ENCODE peak calls at places on chromosome 16, in seven cellular contexts. One of them, this sample, is unnamed.

GRCh38 chr16:13621639-13622038 is 298.3 kb upstream of the ERCC4 start:
- DNase-seq in HCT116: no peak
- DNase-seq in SK-N-SH: no peak
- DNase-seq in HepG2: no peak
- DNase-seq in K562: no peak
- DNase-seq in H1: no peak
- DNase-seq in GM12878: no peak
- DNase-seq in this sample: no peak

GRCh38 chr16:57029161-57030160 is 40.1 kb downstream of the NLRC5 start:
- DNase-seq in HCT116: no peak
- DNase-seq in SK-N-SH: no peak
- DNase-seq in HepG2: no peak
- DNase-seq in K562: no peak
- DNase-seq in H1: no peak
- DNase-seq in GM12878: no peak
- DNase-seq in this sample: no peak

GRCh38 chr16:65044861-65045260 is 77.0 kb downstream of the CDH11 start:
- DNase-seq in HCT116: no peak
- DNase-seq in SK-N-SH: no peak
- DNase-seq in HepG2: no peak
- DNase-seq in K562: no peak
- DNase-seq in H1: no peak
- DNase-seq in GM12878: no peak
- DNase-seq in this sample: no peak

GRCh38 chr16:4328580-4329353 is 12.9 kb downstream of the GLIS2 start:
- DNase-seq in HCT116: no peak
- DNase-seq in SK-N-SH: peak
- DNase-seq in HepG2: no peak
- DNase-seq in K562: no peak
- DNase-seq in H1: no peak
- DNase-seq in GM12878: no peak
- DNase-seq in this sample: peak

GRCh38 chr16:31215287-31216115 is 1.4 kb downstream of the PYDC1 start:
- DNase-seq in HCT116: peak
- DNase-seq in SK-N-SH: peak
- DNase-seq in HepG2: peak
- DNase-seq in K562: peak
- DNase-seq in H1: peak
- DNase-seq in GM12878: no peak
- DNase-seq in this sample: peak

GRCh38 chr16:66616592-66616991 is 12.1 kb downstream of the CMTM3 start:
- DNase-seq in HCT116: no peak
- DNase-seq in SK-N-SH: no peak
- DNase-seq in HepG2: no peak
- DNase-seq in K562: no peak
- DNase-seq in H1: no peak
- DNase-seq in GM12878: no peak
- DNase-seq in this sample: no peak

GRCh38 chr16:57892041-57892440 is 78.9 kb downstream of the CNGB1 start:
- DNase-seq in HCT116: no peak
- DNase-seq in SK-N-SH: no peak
- DNase-seq in HepG2: peak
- DNase-seq in K562: no peak
- DNase-seq in H1: no peak
- DNase-seq in GM12878: no peak
- DNase-seq in this sample: no peak

GRCh38 chr16:15803608-15804007 is 53.2 kb downstream of the MYH11 start:
- DNase-seq in HCT116: no peak
- DNase-seq in SK-N-SH: no peak
- DNase-seq in HepG2: no peak
- DNase-seq in K562: no peak
- DNase-seq in H1: no peak
- DNase-seq in GM12878: no peak
- DNase-seq in this sample: no peak

GRCh38 chr16:50381679-50382440 is 13.1 kb upstream of the BRD7 start:
- DNase-seq in HCT116: no peak
- DNase-seq in SK-N-SH: no peak
- DNase-seq in HepG2: peak
- DNase-seq in K562: peak
- DNase-seq in H1: no peak
- DNase-seq in GM12878: no peak
- DNase-seq in this sample: no peak

GRCh38 chr16:53087101-53087500 is 32.3 kb downstream of the CHD9 start:
- DNase-seq in HCT116: no peak
- DNase-seq in SK-N-SH: no peak
- DNase-seq in HepG2: no peak
- DNase-seq in K562: no peak
- DNase-seq in H1: no peak
- DNase-seq in GM12878: no peak
- DNase-seq in this sample: no peak

GRCh38 chr16:19488213-19488640 is 33.7 kb downstream of the GDE1 start:
- DNase-seq in HCT116: no peak
- DNase-seq in SK-N-SH: no peak
- DNase-seq in HepG2: no peak
- DNase-seq in K562: peak
- DNase-seq in H1: no peak
- DNase-seq in GM12878: no peak
- DNase-seq in this sample: no peak

GRCh38 chr16:35305476-35305875 is 1846.1 kb downstream of the TP53TG3F start:
- DNase-seq in HCT116: no peak
- DNase-seq in SK-N-SH: no peak
- DNase-seq in HepG2: no peak
- DNase-seq in K562: no peak
- DNase-seq in H1: no peak
- DNase-seq in GM12878: no peak
- DNase-seq in this sample: no peak

GRCh38 chr16:81094771-81095251 is 1.4 kb downstream of the GCSH start:
- DNase-seq in HCT116: no peak
- DNase-seq in SK-N-SH: no peak
- DNase-seq in HepG2: no peak
- DNase-seq in K562: no peak
- DNase-seq in H1: no peak
- DNase-seq in GM12878: no peak
- DNase-seq in this sample: no peak

GRCh38 chr16:30395155-30395991 is at the start of gene ZNF48:
- DNase-seq in HCT116: peak
- DNase-seq in SK-N-SH: peak
- DNase-seq in HepG2: peak
- DNase-seq in K562: peak
- DNase-seq in H1: no peak
- DNase-seq in GM12878: no peak
- DNase-seq in this sample: peak

GRCh38 chr16:77812856-77813523 is 24.6 kb downstream of the VAT1L start:
- DNase-seq in HCT116: no peak
- DNase-seq in SK-N-SH: no peak
- DNase-seq in HepG2: no peak
- DNase-seq in K562: no peak
- DNase-seq in H1: no peak
- DNase-seq in GM12878: no peak
- DNase-seq in this sample: no peak

GRCh38 chr16:31869511-31870201 is 4.0 kb upstream of the ZNF267 start:
- DNase-seq in HCT116: no peak
- DNase-seq in SK-N-SH: no peak
- DNase-seq in HepG2: no peak
- DNase-seq in K562: peak
- DNase-seq in H1: no peak
- DNase-seq in GM12878: peak
- DNase-seq in this sample: peak

GRCh38 chr16:73864868-73865267 is 431.7 kb upstream of the PSMD7 start:
- DNase-seq in HCT116: no peak
- DNase-seq in SK-N-SH: no peak
- DNase-seq in HepG2: no peak
- DNase-seq in K562: no peak
- DNase-seq in H1: no peak
- DNase-seq in GM12878: no peak
- DNase-seq in this sample: no peak

GRCh38 chr16:22126037-22126558 is 33.8 kb downstream of the VWA3A start:
- DNase-seq in HCT116: no peak
- DNase-seq in SK-N-SH: no peak
- DNase-seq in HepG2: no peak
- DNase-seq in K562: peak
- DNase-seq in H1: no peak
- DNase-seq in GM12878: no peak
- DNase-seq in this sample: no peak

GRCh38 chr16:88896238-88897065 is 30.0 kb upstream of the PABPN1L start:
- DNase-seq in HCT116: no peak
- DNase-seq in SK-N-SH: no peak
- DNase-seq in HepG2: no peak
- DNase-seq in K562: no peak
- DNase-seq in H1: no peak
- DNase-seq in GM12878: no peak
- DNase-seq in this sample: no peak

GRCh38 chr16:17743158-17743557 is 272.4 kb upstream of the XYLT1 start:
- DNase-seq in HCT116: no peak
- DNase-seq in SK-N-SH: no peak
- DNase-seq in HepG2: no peak
- DNase-seq in K562: no peak
- DNase-seq in H1: no peak
- DNase-seq in GM12878: no peak
- DNase-seq in this sample: no peak

GRCh38 chr16:87421369-87421912 is 29.3 kb downstream of the MAP1LC3B start:
- DNase-seq in HCT116: no peak
- DNase-seq in SK-N-SH: peak
- DNase-seq in HepG2: no peak
- DNase-seq in K562: no peak
- DNase-seq in H1: no peak
- DNase-seq in GM12878: no peak
- DNase-seq in this sample: no peak
- TF ChIP-seq JUND in HCT116: no peak
- TF ChIP-seq JUND in SK-N-SH: no peak
- TF ChIP-seq JUND in HepG2: no peak
- TF ChIP-seq JUND in K562: no peak
- TF ChIP-seq JUND in H1: no peak
- TF ChIP-seq JUND in GM12878: no peak
- TF ChIP-seq JUND in this sample: no peak

DNA sequence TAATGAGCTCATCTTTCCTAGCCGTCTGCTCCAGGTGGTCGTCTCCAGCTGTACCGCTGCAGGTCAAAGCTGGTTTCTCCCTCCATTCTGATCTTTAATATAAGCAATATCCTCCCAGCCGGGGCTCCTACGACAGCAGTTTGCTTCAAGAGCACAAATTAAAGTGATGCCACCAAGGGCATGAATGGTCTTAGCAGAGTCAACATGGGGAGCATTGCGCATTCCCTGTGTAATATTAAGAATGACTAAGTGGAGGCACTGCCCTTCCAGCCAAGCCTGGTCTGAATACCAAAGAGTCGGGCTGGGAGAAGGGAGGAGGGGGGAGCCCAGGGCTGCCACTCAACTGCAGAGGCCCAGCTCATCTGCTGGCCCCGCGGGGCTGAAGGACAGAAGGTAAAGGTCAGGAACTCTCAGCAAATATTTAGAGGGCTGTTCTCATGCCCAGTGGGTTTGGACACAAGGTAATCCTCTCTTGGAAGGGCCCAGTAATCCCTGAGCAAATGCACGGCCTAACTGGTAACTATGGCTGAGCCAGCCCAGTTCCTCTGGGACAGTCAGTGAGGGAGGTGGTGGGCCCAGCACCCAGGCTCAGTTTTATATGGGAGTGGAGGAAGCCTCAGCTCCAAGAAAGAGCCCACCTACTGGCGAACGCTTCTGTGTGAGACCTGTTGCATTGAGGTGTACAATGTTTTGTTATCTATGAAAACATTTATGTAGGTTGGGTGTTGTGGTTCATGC is 121.2 kb downstream of the IRX3 start:
- DNase-seq in HCT116: no peak
- DNase-seq in SK-N-SH: no peak
- DNase-seq in HepG2: peak
- DNase-seq in K562: no peak
- DNase-seq in H1: no peak
- DNase-seq in GM12878: no peak
- DNase-seq in this sample: no peak
- TF ChIP-seq JUND in HCT116: no peak
- TF ChIP-seq JUND in SK-N-SH: no peak
- TF ChIP-seq JUND in HepG2: peak
- TF ChIP-seq JUND in K562: no peak
- TF ChIP-seq JUND in H1: no peak
- TF ChIP-seq JUND in GM12878: no peak
- TF ChIP-seq JUND in this sample: no peak

GRCh38 chr16:85491798-85492616 is 121.1 kb upstream of the GSE1 start:
- DNase-seq in HCT116: peak
- DNase-seq in SK-N-SH: no peak
- DNase-seq in HepG2: peak
- DNase-seq in K562: peak
- DNase-seq in H1: no peak
- DNase-seq in GM12878: no peak
- DNase-seq in this sample: peak
- TF ChIP-seq JUND in HCT116: no peak
- TF ChIP-seq JUND in SK-N-SH: no peak
- TF ChIP-seq JUND in HepG2: no peak
- TF ChIP-seq JUND in K562: no peak
- TF ChIP-seq JUND in H1: no peak
- TF ChIP-seq JUND in GM12878: no peak
- TF ChIP-seq JUND in this sample: no peak

GRCh38 chr16:280552-280951 is at the start of gene ARHGDIG:
- DNase-seq in HCT116: no peak
- DNase-seq in SK-N-SH: peak
- DNase-seq in HepG2: no peak
- DNase-seq in K562: no peak
- DNase-seq in H1: no peak
- DNase-seq in GM12878: no peak
- DNase-seq in this sample: no peak
- TF ChIP-seq JUND in HCT116: no peak
- TF ChIP-seq JUND in SK-N-SH: no peak
- TF ChIP-seq JUND in HepG2: no peak
- TF ChIP-seq JUND in K562: no peak
- TF ChIP-seq JUND in H1: no peak
- TF ChIP-seq JUND in GM12878: no peak
- TF ChIP-seq JUND in this sample: no peak

This sample was measured in T47D.